ENCODE peak calls at places on chromosomes 4 and X, in five cellular contexts. R, M, P, D and J are unnamed samples.

GRCh38 chr4:91989914-91990313 is 313.9 kb upstream of the GRID2 start:
- DNase-seq in R (no peak), M (no peak), P (no peak), D (no peak), J (no peak)

GRCh38 chr4:186813377-186814068 is 89.9 kb upstream of the FAT1 start:
- DNase-seq in R (no peak), M (no peak), P (no peak), D (no peak), J (no peak)

GRCh38 chrX:74534569-74535038 is 79.8 kb downstream of the RLIM start:
- DNase-seq in R (no peak), M (no peak), P (no peak), D (no peak), J (no peak)

GRCh38 chrX:47992093-47992375 is 11.8 kb downstream of the ZNF182 start:
- DNase-seq in R (no peak), M (no peak), P (no peak), D (no peak), J (no peak)

GRCh38 chrX:120457766-120458180 is 11.3 kb downstream of the LAMP2 start:
- DNase-seq in R (no peak), M (no peak), P (no peak), D (no peak), J (no peak)

GRCh38 chr4:13143234-13143633 is 340.9 kb downstream of the RAB28 start:
- DNase-seq in R (no peak), M (no peak), P (no peak), D (no peak), J (no peak)

GRCh38 chrX:43743100-43743822 is 87.2 kb downstream of the MAOA start:
- DNase-seq in R (no peak), M (no peak), P (no peak), D (no peak), J (no peak)

GRCh38 chr4:56871357-56871993 is 36.2 kb upstream of the REST start:
- DNase-seq in R (no peak), M (no peak), P (no peak), D (no peak), J (no peak)

GRCh38 chr4:31016322-31017061 is 296.3 kb downstream of the PCDH7 start:
- DNase-seq in R (no peak), M (no peak), P (no peak), D (no peak), J (no peak)

GRCh38 chrX:13747836-13748235 is 13.3 kb downstream of the OFD1 start:
- DNase-seq in R (no peak), M (no peak), P (no peak), D (no peak), J (no peak)

GRCh38 chr4:48907706-48908477 is 1.3 kb upstream of the OCIAD2 start:
- DNase-seq in R (no peak), M (no peak), P (no peak), D (no peak), J (no peak)

GRCh38 chr4:57655342-57655741 is 545.2 kb upstream of the IGFBP7 start:
- DNase-seq in R (no peak), M (no peak), P (no peak), D (no peak), J (no peak)

GRCh38 chr4:73454920-73455319 is 18.9 kb downstream of the AFP start:
- DNase-seq in R (no peak), M (no peak), P (no peak), D (no peak), J (no peak)